ENCODE peak calls at places on chromosomes 11 and 22, in six cellular contexts. F is GM12878, S is K562, I is GM12891, O is HepG2, K is H1. B is an unnamed sample.

GRCh38 chr11:68541983-68542382 is 81.4 kb downstream of the PPP6R3 start:
- DNase-seq in F (no peak), S (peak), I (no peak), O (peak), K (no peak), B (no peak)

GRCh38 chr11:94049351-94049750 is 28.2 kb downstream of the HEPHL1 start:
- DNase-seq in F (no peak), S (no peak), I (no peak), O (no peak), K (no peak), B (no peak)

GRCh38 chr11:93059074-93059957 is 89.9 kb downstream of the MTNR1B start:
- DNase-seq in F (no peak), S (no peak), I (no peak), O (no peak), K (no peak), B (no peak)

GRCh38 chr11:17979770-17980371 is 33.0 kb downstream of the SERGEF start:
- DNase-seq in F (no peak), S (peak), I (peak), O (peak), K (peak), B (peak)

GRCh38 chr11:19076744-19077589 is 16.4 kb upstream of the MRGPRX2 start:
- DNase-seq in F (no peak), S (peak), I (peak), O (peak), K (peak), B (peak)

GRCh38 chr11:30228323-30228884 is 2.4 kb upstream of the FSHB start:
- DNase-seq in F (no peak), S (no peak), I (no peak), O (no peak), K (no peak), B (no peak)

GRCh38 chr11:27646051-27646818 is 54.0 kb downstream of the BDNF start:
- DNase-seq in F (no peak), S (no peak), I (no peak), O (no peak), K (no peak), B (no peak)

GRCh38 chr11:95014184-95014821 is 10.8 kb upstream of the KDM4E start:
- DNase-seq in F (no peak), S (no peak), I (no peak), O (no peak), K (no peak), B (no peak)

GRCh38 chr11:47127213-47127612 is 49.5 kb downstream of the ARFGAP2 start:
- DNase-seq in F (no peak), S (no peak), I (no peak), O (no peak), K (no peak), B (no peak)

GRCh38 chr11:66543263-66544107 is 2.4 kb downstream of the ZDHHC24 start:
- DNase-seq in F (peak), S (no peak), I (peak), O (no peak), K (no peak), B (peak)

GRCh38 chr22:20422965-20423635 is 14.5 kb downstream of the SCARF2 start:
- DNase-seq in F (no peak), S (no peak), I (no peak), O (no peak), K (no peak), B (no peak)

GRCh38 chr11:117941163-117941707 is 12.0 kb upstream of the TMPRSS13 start:
- DNase-seq in F (no peak), S (no peak), I (no peak), O (no peak), K (no peak), B (no peak)

GRCh38 chr11:20854214-20854613 is 184.8 kb downstream of the NELL1 start:
- DNase-seq in F (no peak), S (no peak), I (no peak), O (no peak), K (no peak), B (no peak)

GRCh38 chr11:33734441-33735165 is 1.6 kb downstream of the CD59 start:
- DNase-seq in F (no peak), S (no peak), I (no peak), O (no peak), K (no peak), B (no peak)

GRCh38 chr22:35783943-35784614 is 66.4 kb downstream of the APOL5 start:
- DNase-seq in F (no peak), S (no peak), I (no peak), O (no peak), K (no peak), B (no peak)

GRCh38 chr11:57763568-57763967 is 2.0 kb downstream of the CTNND1 start:
- DNase-seq in F (no peak), S (peak), I (no peak), O (peak), K (no peak), B (no peak)
- TF ChIP-seq POLR2A in F (no peak), S (no peak), I (no peak), O (no peak), K (peak), B (no peak)

DNA sequence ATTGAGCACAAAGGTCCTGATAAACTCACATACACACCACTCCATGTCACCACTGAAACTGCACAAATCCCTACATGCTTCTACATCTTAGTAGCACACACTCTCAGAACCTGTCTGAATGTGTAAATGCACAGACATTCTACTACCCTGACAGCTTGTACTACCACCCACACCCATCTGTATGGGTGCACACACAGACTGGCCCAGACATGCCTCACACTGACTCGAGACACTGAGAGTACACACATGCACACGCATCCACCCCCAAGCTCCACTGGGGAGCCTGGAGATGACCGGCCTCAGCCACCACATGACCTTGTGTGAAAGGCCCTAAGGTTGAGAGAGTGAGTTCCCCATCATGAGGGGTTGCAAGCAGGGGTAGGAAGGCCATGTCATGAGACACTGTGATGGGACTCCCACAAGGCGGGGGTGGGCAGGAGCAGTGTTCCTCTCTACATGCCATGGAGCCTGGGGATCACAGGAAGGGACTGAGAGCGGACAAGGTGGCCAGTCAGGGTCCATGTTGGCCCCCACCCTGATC is 28.1 kb downstream of the ARAP1 start:
- DNase-seq in F (no peak), S (no peak), I (no peak), O (no peak), K (no peak), B (no peak)
- TF ChIP-seq TAF1 in F (no peak), S (no peak), I (no peak), O (no peak), K (no peak), B (no peak)

GRCh38 chr11:9017773-9018172 is 14.0 kb upstream of the NRIP3 start:
- DNase-seq in F (no peak), S (no peak), I (no peak), O (no peak), K (no peak), B (no peak)
- TF ChIP-seq POLR2AphosphoS5 in F (no peak), S (no peak), I (no peak), O (no peak), K (no peak), B (no peak)

DNA sequence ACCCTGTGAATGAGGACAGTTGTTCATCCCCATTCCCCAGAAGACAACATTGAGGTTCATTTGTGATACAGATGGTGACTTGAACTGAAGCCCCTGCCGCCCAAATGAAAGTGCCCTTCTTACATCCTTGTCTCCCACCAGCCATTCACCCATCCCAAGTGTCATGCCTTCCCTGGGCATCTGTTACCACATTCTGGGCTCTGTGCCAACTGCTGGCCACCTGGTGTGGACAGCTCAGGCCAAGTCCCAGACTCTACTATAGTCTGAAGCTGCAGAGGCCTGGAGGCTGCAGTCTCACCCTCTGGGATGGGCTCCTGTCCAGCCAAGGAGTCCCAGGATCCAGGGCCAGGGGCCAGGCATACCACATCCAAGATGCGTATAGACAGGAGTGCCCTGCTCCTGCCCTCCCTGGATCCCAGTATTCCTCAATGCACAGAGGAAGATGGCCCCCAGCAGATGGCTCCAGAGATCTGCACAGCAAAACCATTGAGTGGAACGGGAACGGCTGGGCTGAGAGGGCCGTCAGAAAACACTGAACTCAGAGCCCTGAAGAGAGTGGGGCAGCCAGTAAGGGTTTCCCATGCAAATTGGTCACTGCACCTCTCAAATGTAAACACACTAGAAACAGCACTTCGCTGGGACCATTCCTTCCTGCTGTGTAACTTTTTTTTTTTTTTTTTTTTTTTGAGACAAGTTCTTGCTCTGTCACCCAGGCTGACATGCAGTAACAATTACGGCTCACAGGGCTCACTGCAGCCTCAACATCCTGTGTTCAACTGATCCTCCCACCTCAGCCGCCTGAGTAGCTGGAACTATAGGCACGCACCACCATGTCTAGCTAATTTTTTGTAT is 22.8 kb downstream of the ARRB1 start:
- DNase-seq in F (peak), S (peak), I (no peak), O (peak), K (peak), B (no peak)
- TF ChIP-seq POLR2A in F (no peak), S (no peak), I (no peak), O (no peak), K (no peak), B (no peak)

GRCh38 chr11:57812634-57813033 is 51.0 kb downstream of the CTNND1 start:
- DNase-seq in F (no peak), S (no peak), I (no peak), O (no peak), K (no peak), B (no peak)
- TF ChIP-seq TAF1 in F (no peak), S (no peak), I (no peak), O (no peak), K (no peak), B (no peak)

GRCh38 chr11:107563702-107564101 is 1.8 kb downstream of the ALKBH8 start:
- DNase-seq in F (no peak), S (peak), I (no peak), O (peak), K (no peak), B (no peak)

GRCh38 chr11:107566569-107566968 is 1.0 kb upstream of the ALKBH8 start:
- DNase-seq in F (no peak), S (no peak), I (no peak), O (no peak), K (no peak), B (no peak)

GRCh38 chr11:107564877-107565218 is 687 bp downstream of the ALKBH8 start:
- DNase-seq in F (no peak), S (no peak), I (no peak), O (no peak), K (no peak), B (no peak)

GRCh38 chr11:107567739-107568335 is 2.3 kb upstream of the ALKBH8 start:
- DNase-seq in F (no peak), S (no peak), I (no peak), O (no peak), K (no peak), B (no peak)

DNA sequence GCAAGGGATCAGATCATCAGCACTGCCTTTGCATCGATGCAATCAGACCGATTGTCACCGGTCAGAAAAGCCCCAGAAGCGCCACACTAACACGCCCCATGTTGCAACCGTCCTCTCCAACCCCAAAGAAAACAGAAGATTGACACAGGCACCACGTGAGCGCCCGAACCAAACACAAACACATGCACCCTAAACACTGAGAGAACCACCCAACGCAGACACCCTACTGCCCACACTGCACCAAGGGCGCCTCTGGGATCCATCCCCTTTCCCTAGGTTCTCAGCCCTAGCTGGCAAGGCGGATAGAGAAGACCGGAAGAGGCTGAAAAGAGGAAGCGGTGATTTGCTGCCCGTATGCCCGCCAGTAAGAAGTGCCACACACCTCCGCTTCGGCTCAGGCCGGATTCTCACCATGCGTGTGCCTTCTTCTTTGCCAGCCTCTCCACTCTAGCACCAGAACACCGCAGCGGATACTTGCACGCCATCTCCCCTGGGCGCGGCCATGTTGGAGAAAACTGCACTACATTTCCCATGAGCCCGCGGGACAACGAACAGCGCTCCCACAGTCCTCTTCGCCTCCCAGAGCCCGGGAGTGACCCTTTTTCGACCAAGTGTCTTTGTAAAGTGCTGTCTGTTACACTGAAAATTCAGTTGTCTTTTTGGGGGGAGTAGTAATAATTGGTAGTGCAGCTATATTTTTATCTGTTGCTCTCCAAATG is at the start of gene ALKBH8:
- DNase-seq in F (peak), S (peak), I (peak), O (peak), K (peak), B (no peak)
- TF ChIP-seq POLR2AphosphoS5 in F (peak), S (no peak), I (no peak), O (peak), K (peak), B (peak)

DNA sequence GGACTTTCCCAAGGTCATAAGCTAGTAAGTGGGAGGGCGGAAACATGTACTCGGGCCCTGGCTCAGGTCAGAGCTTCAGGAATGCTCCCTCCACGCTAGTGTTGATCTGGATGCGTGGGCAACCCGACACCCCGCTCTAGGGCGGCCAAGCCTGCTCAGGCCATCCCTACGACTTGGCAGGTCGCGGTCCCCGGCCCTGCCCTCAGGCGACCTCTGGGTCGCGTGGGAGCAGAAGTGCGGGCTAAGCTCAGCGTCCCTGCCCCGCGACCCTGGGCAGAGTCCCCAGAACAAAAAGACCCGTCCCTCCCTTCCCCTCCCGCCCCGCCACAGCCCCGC is 781 bp upstream of the TEF start:
- DNase-seq in F (no peak), S (no peak), I (no peak), O (peak), K (no peak), B (no peak)
- TF ChIP-seq POLR2A in F (peak), S (peak), I (no peak), O (peak), K (peak), B (peak)